ENCODE peak calls at places on chromosomes 1 and 21, in four cellular contexts. H is fibroblast of the aortic adventitia; Y is left lung; Q is naive thymus-derived CD4-positive, alpha-beta T cell. S is an unnamed sample.
A peak's percentile ranks its signal among the peaks of the same experiment; 100 is the strongest.

GRCh38 chr1:175580351-175580750 is 163.0 kb downstream of the TNR start:
- DNase-seq in Q (no peak), H (no peak), Y (no peak), S (no peak)

GRCh38 chr21:28337319-28337718 is 655.4 kb downstream of the LTN1 start:
- DNase-seq in Y (no peak), Q (no peak), H (peak; percentile 90), S (peak; percentile 30)

GRCh38 chr21:43805275-43805800 is 16.0 kb downstream of the RRP1 start:
- DNase-seq in Q (no peak), H (no peak), Y (peak; percentile 82), S (no peak)

GRCh38 chr1:44294588-44295007 is 60.5 kb downstream of the ERI3 start:
- DNase-seq in H (peak; percentile 92), Q (no peak), Y (no peak), S (no peak)

GRCh38 chr21:38486221-38486620 is 12.1 kb downstream of the ERG start:
- DNase-seq in Q (no peak), Y (no peak), H (peak; percentile 82), S (peak; percentile 91)

GRCh38 chr21:42980959-42981523 is 6.7 kb downstream of the PKNOX1 start:
- DNase-seq in H (no peak), Q (no peak), Y (no peak), S (no peak)

GRCh38 chr21:32702702-32703101 is 25.1 kb downstream of the SYNJ1 start:
- DNase-seq in Y (no peak), H (peak; percentile 80), Q (no peak), S (peak; percentile 55)

GRCh38 chr1:44792736-44793502 is 4.9 kb upstream of the BEST4 start:
- DNase-seq in H (no peak), Q (no peak), Y (peak; percentile 21), S (no peak)

GRCh38 chr1:3930696-3931309 is 30.7 kb upstream of the C1orf174 start:
- DNase-seq in Y (no peak), H (no peak), Q (no peak), S (no peak)

GRCh38 chr1:182794802-182795201 is 5.2 kb downstream of the NPL start:
- DNase-seq in H (no peak), Y (no peak), Q (no peak), S (no peak)

GRCh38 chr1:109643385-109644230 is 12.3 kb upstream of the GSTM4 start:
- DNase-seq in Y (peak; percentile 97), H (peak; percentile 73), Q (peak; percentile 65), S (peak; percentile 51)

GRCh38 chr1:201345081-201345355 is 32.5 kb downstream of the TNNT2 start:
- DNase-seq in Q (no peak), Y (no peak), H (no peak), S (no peak)

GRCh38 chr21:34560609-34561008 is 48.6 kb upstream of the KCNE1 start:
- DNase-seq in H (no peak), Q (no peak), Y (no peak), S (no peak)

DNA sequence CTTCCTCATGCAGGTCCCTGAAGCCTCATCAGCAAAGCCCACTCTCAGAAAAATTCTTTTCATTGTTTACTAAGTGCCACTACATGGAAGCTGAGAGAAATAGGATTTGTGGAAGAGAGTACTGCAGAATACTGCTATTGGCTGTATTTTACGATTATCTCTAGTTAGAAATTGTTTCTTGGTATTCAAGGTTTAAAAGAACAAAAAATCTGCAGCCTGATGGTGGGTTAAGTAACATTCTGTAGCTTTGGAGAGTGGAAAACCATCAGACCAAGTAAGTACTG is 27.3 kb downstream of the PTTG1IP start:
- DNase-seq in Q (no peak), Y (no peak), H (no peak), S (no peak)
- H3K4me3 ChIP-seq in Q (peak overlapping the region; percentile 51), Y (peak overlapping the region; percentile 31), H (peak overlapping the region; percentile 50), S (peak overlapping the region; percentile 47)

DNA sequence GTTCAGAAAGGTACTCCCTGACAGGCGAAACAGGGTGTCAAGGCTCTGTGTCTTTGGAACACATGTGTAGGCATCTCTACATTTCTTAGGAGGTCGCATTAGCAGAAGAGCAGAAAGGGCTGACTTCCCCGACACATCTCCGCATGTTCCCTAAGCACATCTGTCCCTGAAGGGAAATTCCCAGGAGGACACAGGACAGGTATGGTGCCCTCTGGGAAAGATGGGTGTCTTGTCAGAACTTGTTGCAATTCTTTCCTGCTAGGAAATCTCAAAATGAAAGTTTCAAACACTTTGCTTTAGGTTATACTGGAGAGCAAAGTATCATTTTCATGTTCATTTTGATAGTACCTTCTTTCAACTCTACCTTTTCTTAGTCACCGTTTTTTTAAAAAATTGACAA is 2.0 kb downstream of the DSCAM start:
- DNase-seq in Y (no peak), H (no peak), Q (no peak), S (peak; percentile 68)
- H3K4me3 ChIP-seq in Y (no peak overlapping the region), H (no peak overlapping the region), Q (no peak overlapping the region), S (peak overlapping the region; percentile 78)

GRCh38 chr1:114009042-114009392 is 29.7 kb downstream of the OLFML3 start:
- DNase-seq in Q (no peak), Y (no peak), H (no peak), S (no peak)
- H3K4me3 ChIP-seq in Q (no peak overlapping the region), Y (no peak overlapping the region), H (no peak overlapping the region), S (no peak overlapping the region)

DNA sequence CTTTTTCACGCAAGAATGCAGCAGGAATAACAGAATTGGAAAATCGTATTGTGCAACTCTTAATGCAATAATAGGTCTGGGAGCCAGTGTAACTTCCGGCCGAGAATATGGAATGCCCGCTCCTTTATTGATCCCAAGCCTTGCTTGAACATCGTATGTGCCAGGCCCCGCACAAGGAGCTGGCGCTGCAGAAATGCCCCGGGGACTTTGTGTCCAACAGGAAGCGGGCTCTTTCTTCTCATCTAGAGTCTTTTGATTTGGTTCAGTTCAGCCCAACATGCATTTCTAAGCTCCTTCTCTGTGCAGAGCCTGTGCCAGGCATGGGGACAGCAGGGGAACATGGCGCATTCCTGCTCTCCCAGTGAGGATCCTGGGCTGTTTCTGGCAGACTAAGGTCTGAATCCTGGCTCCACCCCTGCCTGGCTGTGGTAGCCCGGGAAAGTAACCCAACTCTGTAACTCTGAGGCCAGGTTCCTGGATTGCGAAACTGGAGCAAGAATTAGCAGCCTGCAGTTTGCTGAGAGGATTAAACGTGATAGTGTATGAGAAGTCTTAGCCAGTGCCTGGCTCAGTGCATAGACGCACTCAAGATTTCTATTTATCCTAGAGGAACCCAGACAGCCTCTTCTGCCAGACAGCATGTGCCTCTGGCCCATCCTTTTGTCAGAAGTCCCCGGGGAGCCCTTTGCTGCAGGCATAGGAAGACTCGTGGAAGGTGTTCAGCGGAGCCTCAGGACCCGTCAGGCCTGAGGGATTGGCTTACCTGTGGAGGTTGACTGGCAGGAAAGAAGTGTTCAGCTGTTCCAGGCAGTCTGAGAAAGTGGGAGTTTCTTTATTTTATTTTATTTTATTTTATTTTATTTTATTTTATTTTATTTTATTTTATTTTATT is 994 bp upstream of the CDCP2 start:
- DNase-seq in H (peak; percentile 88), Q (no peak), Y (no peak), S (peak; percentile 62)
- H3K4me3 ChIP-seq in H (peak overlapping the region; percentile 6), Q (no peak overlapping the region), Y (no peak overlapping the region), S (no peak overlapping the region)

GRCh38 chr1:15524283-15525042 is 448 bp upstream of the CASP9 start:
- DNase-seq in H (peak; percentile 99), Q (peak; percentile 99), Y (peak; percentile 100), S (peak; percentile 97)

GRCh38 chr1:15526021-15526489 is 593 bp upstream of the DNAJC16 start:
- DNase-seq in Q (no peak), H (no peak), Y (no peak), S (no peak)

GRCh38 chr1:15526490-15527339 is at the start of gene DNAJC16:
- DNase-seq in Q (peak; percentile 96), H (peak; percentile 100), Y (peak; percentile 98), S (peak; percentile 100)

GRCh38 chr1:15523922-15524282 is at the start of gene CASP9:
- DNase-seq in H (no peak), Q (no peak), Y (no peak), S (no peak)

DNA sequence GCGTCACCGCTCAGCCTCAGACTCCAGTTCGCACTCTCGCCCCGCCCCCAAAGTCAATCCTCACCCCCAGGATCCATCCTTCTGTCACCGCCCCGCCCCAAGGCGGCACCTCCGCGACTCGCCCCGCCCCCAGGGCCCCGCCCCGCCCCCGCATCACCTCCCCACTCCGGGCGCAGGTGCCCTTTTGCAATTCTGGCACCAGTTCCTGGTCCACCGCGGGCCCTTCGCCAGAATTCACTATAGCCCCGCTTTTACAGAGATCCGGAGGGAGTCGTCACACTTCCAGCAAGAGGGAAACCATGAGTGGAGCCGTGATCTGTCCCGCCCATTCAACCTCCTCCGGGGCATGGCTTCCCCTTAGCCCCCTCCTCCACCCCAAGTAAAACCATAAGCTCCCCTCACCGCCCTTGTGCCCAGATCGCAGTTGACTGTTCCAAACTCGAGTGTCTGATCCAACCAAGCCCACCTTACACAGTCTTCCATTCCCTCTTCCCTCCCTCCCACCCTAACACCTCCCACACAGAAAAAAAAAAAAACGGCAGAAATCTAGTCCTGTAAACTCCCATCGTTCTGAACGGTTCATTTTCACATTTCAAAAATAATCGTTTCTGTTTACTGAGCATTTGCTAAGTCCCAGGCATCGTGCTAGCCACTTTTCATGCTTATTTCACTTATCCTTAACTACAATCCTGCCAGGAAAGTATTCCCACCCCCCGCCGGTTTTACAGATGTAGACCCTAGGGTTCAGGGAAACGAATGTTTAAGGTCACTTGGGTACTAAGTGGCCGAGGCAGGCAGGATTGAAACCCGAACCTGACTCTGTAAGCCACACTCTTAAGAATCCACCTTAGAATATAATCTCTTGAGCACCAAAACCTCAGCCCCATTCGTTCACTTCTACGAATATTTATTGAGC is 1.3 kb upstream of the CASP9 start:
- DNase-seq in H (peak; percentile 10), Q (no peak), Y (peak; percentile 99), S (no peak)
- H3K4me3 ChIP-seq in H (peak overlapping the region; percentile 78), Q (peak overlapping the region; percentile 78), Y (peak overlapping the region; percentile 69), S (peak overlapping the region; percentile 73)

GRCh38 chr1:247332215-247332900 is 691 bp upstream of the ZNF496 start:
- DNase-seq in H (peak; percentile 34), Q (peak; percentile 34), Y (peak; percentile 90), S (peak; percentile 40)

GRCh38 chr1:247334378-247335133 is 2.9 kb upstream of the ZNF496 start:
- DNase-seq in Y (no peak), H (no peak), Q (no peak), S (no peak)

GRCh38 chr1:247331172-247331525 is 518 bp downstream of the ZNF496 start:
- DNase-seq in Y (peak; percentile 94), H (peak; percentile 62), Q (peak; percentile 47), S (peak; percentile 78)

GRCh38 chr1:247331526-247332214 is at the start of gene ZNF496:
- DNase-seq in Q (peak; percentile 22), H (peak; percentile 84), Y (peak; percentile 90), S (peak; percentile 76)

DNA sequence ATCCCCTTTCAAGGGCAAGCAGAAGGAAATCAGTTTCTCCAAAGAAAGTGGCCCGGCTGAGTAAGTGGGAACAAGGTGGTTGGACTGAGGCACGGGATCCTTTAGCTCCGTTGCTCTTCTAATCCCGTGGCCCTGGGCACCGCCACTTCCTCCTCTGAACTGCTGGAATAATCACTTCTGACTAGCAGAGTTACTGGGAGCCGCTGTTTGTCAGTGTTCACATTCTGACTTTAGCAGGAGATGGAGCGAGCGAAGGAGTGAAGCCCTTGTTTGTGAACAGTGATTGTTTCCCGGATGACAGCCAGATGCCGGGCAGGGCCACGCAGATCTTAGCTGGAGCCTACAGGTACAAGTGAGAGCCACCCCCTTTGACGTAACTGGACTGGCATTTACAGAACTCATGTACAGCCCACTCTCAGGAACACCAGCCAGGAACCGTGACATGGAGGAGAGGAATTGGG is 1.3 kb upstream of the ZNF496 start:
- DNase-seq in Y (no peak), Q (no peak), H (peak; percentile 33), S (peak; percentile 51)
- H3K4me3 ChIP-seq in Y (peak overlapping the region; percentile 95), Q (no peak overlapping the region), H (peak overlapping the region; percentile 80), S (peak overlapping the region; percentile 40)